ENCODE peak calls at places on chromosomes 5 and 9, in five cellular contexts. K is activated CD4-positive, alpha-beta T cell treated with anti-CD3 and anti-CD28 coated beads, Interleukin-2, amount 50 U/mL, for 4 hours; Q is bronchial epithelial cell; M is SW480; R is NCI-H526. L is an unnamed sample.

GRCh38 chr5:78755822-78756429 is 107.4 kb upstream of the LHFPL2 start:
- DNase-seq in R (no peak), M (no peak), Q (peak), K (no peak), L (peak)

GRCh38 chr9:21096172-21096900 is 18.6 kb upstream of the IFNB1 start:
- DNase-seq in Q (peak), M (peak), R (no peak), K (peak), L (peak)

GRCh38 chr5:174223355-174223754 is 177.8 kb downstream of the NSG2 start:
- DNase-seq in K (no peak), Q (no peak), R (no peak), M (no peak), L (no peak)

GRCh38 chr9:16154570-16155078 is 601.8 kb downstream of the CCDC171 start:
- DNase-seq in R (no peak), K (no peak), M (peak), Q (peak), L (peak)

GRCh38 chr5:5340206-5340729 is 82.2 kb upstream of the ICE1 start:
- DNase-seq in M (peak), R (no peak), K (no peak), Q (peak), L (peak)

GRCh38 chr9:131981116-131981847 is 98.4 kb downstream of the MED27 start:
- DNase-seq in Q (no peak), R (no peak), M (no peak), K (no peak), L (no peak)

GRCh38 chr5:16666861-16667481 is 50.2 kb upstream of the RETREG1 start:
- DNase-seq in Q (no peak), R (no peak), M (peak), K (no peak), L (no peak)

GRCh38 chr5:40037703-40038102 is 612.9 kb upstream of the DAB2 start:
- DNase-seq in R (no peak), K (no peak), M (no peak), Q (no peak), L (no peak)

GRCh38 chr5:38417658-38418017 is 138.8 kb downstream of the LIFR start:
- DNase-seq in K (no peak), R (no peak), M (no peak), Q (no peak), L (no peak)

GRCh38 chr9:101673642-101674041 is 64.8 kb downstream of the GRIN3A start:
- DNase-seq in M (no peak), R (no peak), K (no peak), Q (no peak), L (no peak)

GRCh38 chr5:65721775-65722574 is at the start of the genes NLN and SGTB:
- DNase-seq in Q (peak), K (peak), R (peak), M (peak), L (peak)

GRCh38 chr9:4517274-4517673 is 27.0 kb downstream of the SLC1A1 start:
- DNase-seq in K (no peak), R (no peak), Q (no peak), M (no peak), L (no peak)

GRCh38 chr9:3441197-3441816 is 84.5 kb downstream of the RFX3 start:
- DNase-seq in K (peak), R (peak), Q (peak), M (peak), L (peak)

GRCh38 chr5:116320486-116320885 is 235.7 kb downstream of the COMMD10 start:
- DNase-seq in K (no peak), M (no peak), Q (no peak), R (no peak), L (no peak)

GRCh38 chr5:141359790-141360426 is at the start of gene PCDHGB2:
- DNase-seq in M (peak), Q (peak), R (peak), K (no peak), L (no peak)

GRCh38 chr5:179190851-179191505 is 130.8 kb downstream of the ZNF354C start:
- DNase-seq in Q (no peak), R (no peak), K (no peak), M (no peak), L (no peak)

GRCh38 chr9:128847803-128848202 is 18.2 kb upstream of the SPOUT1 start:
- DNase-seq in Q (no peak), M (no peak), K (no peak), R (no peak), L (no peak)

GRCh38 chr9:131678499-131679111 is 61.3 kb downstream of the RAPGEF1 start:
- DNase-seq in R (no peak), Q (peak), M (peak), K (peak), L (peak)

GRCh38 chr5:95927927-95928723 is 33.5 kb downstream of the ELL2 start:
- DNase-seq in M (no peak), K (no peak), Q (no peak), R (no peak), L (no peak)

GRCh38 chr9:135826188-135826545 is 81.2 kb downstream of the CAMSAP1 start:
- DNase-seq in R (no peak), K (no peak), Q (no peak), M (no peak), L (no peak)

GRCh38 chr5:39494099-39494498 is 69.3 kb upstream of the DAB2 start:
- DNase-seq in M (no peak), Q (no peak), R (no peak), K (no peak), L (no peak)

GRCh38 chr5:76325326-76325725 is 77.8 kb upstream of the IQGAP2 start:
- DNase-seq in K (no peak), M (no peak), Q (no peak), R (no peak), L (no peak)

GRCh38 chr9:90916147-90916734 is 114.6 kb downstream of the SYK start:
- DNase-seq in M (no peak), K (no peak), Q (peak), R (no peak), L (no peak)

GRCh38 chr9:36317766-36318165 is 59.5 kb upstream of the GNE start:
- DNase-seq in R (no peak), K (no peak), Q (peak), M (peak), L (peak)

GRCh38 chr5:112333236-112333850 is 85.7 kb downstream of the EPB41L4A start:
- DNase-seq in M (no peak), R (no peak), Q (no peak), K (no peak), L (no peak)

GRCh38 chr9:129888085-129888808 is 53.0 kb downstream of the USP20 start:
- DNase-seq in Q (no peak), M (peak), K (peak), R (no peak), L (no peak)

GRCh38 chr5:159286420-159287035 is 23.4 kb downstream of the UBLCP1 start:
- DNase-seq in Q (peak), M (peak), R (peak), K (no peak), L (peak)

GRCh38 chr5:102617857-102618187 is 119.0 kb upstream of the SLCO6A1 start:
- DNase-seq in R (no peak), K (no peak), M (no peak), Q (no peak), L (no peak)

GRCh38 chr5:103120607-103121200 is 603 bp downstream of the PPIP5K2 start:
- DNase-seq in M (peak), K (no peak), R (no peak), Q (peak), L (no peak)

GRCh38 chr9:125700791-125701190 is 6.2 kb downstream of the MAPKAP1 start:
- DNase-seq in K (no peak), M (no peak), Q (peak), R (no peak), L (no peak)